ENCODE peak calls at places on chromosomes 16 and 17, in seven cellular contexts. F, U, N, G, M, H and X are unnamed samples.

GRCh38 chr16:30786936-30787612 is at the start of gene ZNF629:
- DNase-seq in F (peak; percentile 31), H (no peak), G (no peak), U (no peak), M (peak; percentile 59), N (peak; percentile 67), X (no peak)

GRCh38 chr17:78412403-78412802 is 34.0 kb downstream of the PGS1 start:
- DNase-seq in N (peak; percentile 36), G (no peak), H (no peak), U (no peak), F (peak; percentile 31), M (no peak), X (no peak)

GRCh38 chr17:81453712-81454111 is 58.5 kb downstream of the BAHCC1 start:
- DNase-seq in G (no peak), H (no peak), M (no peak), U (no peak), F (peak; percentile 46), N (no peak), X (no peak)

GRCh38 chr16:48555597-48555996 is 54.4 kb downstream of the N4BP1 start:
- DNase-seq in U (no peak), N (no peak), H (no peak), F (no peak), G (no peak), M (no peak), X (no peak)

GRCh38 chr17:7916799-7917198 is 710 bp upstream of the RNF227 start:
- DNase-seq in U (no peak), H (no peak), F (no peak), M (no peak), N (no peak), G (no peak), X (no peak)

GRCh38 chr17:28741358-28742349 is 2.2 kb upstream of the TRAF4 start:
- DNase-seq in G (no peak), U (no peak), N (no peak), H (peak; percentile 69), F (no peak), M (no peak), X (no peak)

GRCh38 chr17:74571894-74572293 is 4.6 kb upstream of the CD300H start:
- DNase-seq in M (no peak), N (no peak), F (no peak), U (no peak), H (no peak), G (no peak), X (no peak)

GRCh38 chr16:1125471-1125870 is 27.4 kb upstream of the CACNA1H start:
- DNase-seq in M (no peak), H (no peak), N (peak; percentile 75), G (peak; percentile 20), U (no peak), F (peak; percentile 55), X (no peak)

GRCh38 chr17:28725166-28725659 is 820 bp downstream of the TLCD1 start:
- DNase-seq in M (no peak), U (no peak), H (peak; percentile 62), N (no peak), G (no peak), F (peak; percentile 41), X (no peak)

GRCh38 chr17:46898364-46898763 is 24.6 kb upstream of the GOSR2 start:
- DNase-seq in H (no peak), F (no peak), N (no peak), U (no peak), G (no peak), M (no peak), X (no peak)

GRCh38 chr16:35463358-35463757 is 2003.9 kb downstream of the TP53TG3F start:
- DNase-seq in N (no peak), U (no peak), M (no peak), F (no peak), G (no peak), H (no peak), X (no peak)

GRCh38 chr17:55294042-55294751 is 29.4 kb downstream of the HLF start:
- DNase-seq in H (no peak), U (no peak), G (no peak), N (no peak), F (no peak), M (no peak), X (no peak)

GRCh38 chr17:82745524-82745923 is 6.3 kb upstream of the TBCD start:
- DNase-seq in M (no peak), U (no peak), N (no peak), H (no peak), F (no peak), G (no peak), X (no peak)